ENCODE peak calls at places on chromosomes 13 and 19, in five cellular contexts. M, B, U, Z and H are unnamed samples.

GRCh38 chr19:54451331-54451871 is 2.4 kb downstream of the LENG8 start:
- DNase-seq in M (no peak), B (no peak), U (no peak), Z (no peak), H (no peak)

GRCh38 chr19:15893498-15893897 is 4.4 kb downstream of the CYP4F2 start:
- DNase-seq in M (no peak), B (no peak), U (no peak), Z (no peak), H (no peak)

GRCh38 chr19:45657520-45658163 is 10.4 kb upstream of the GIPR start:
- DNase-seq in M (no peak), B (peak), U (no peak), Z (peak), H (no peak)

GRCh38 chr19:49327878-49328544 is 3.0 kb upstream of the SLC6A16 start:
- DNase-seq in M (no peak), B (peak), U (peak), Z (no peak), H (no peak)

GRCh38 chr19:18278521-18279265 is 2.7 kb downstream of the JUND start:
- DNase-seq in M (no peak), B (no peak), U (peak), Z (no peak), H (peak)

GRCh38 chr19:45972944-45973525 is 630 bp downstream of the NOVA2 start:
- DNase-seq in M (no peak), B (no peak), U (no peak), Z (no peak), H (no peak)

GRCh38 chr13:35388456-35388855 is 88.0 kb downstream of the MAB21L1 start:
- DNase-seq in M (no peak), B (no peak), U (no peak), Z (no peak), H (no peak)

GRCh38 chr19:45667620-45668341 is at the start of gene GIPR:
- DNase-seq in M (no peak), B (peak), U (peak), Z (peak), H (peak)

GRCh38 chr19:33745297-33745696 is 51.4 kb upstream of the KCTD15 start:
- DNase-seq in M (no peak), B (no peak), U (no peak), Z (no peak), H (no peak)

GRCh38 chr19:57477191-57478008 is at the start of gene ZNF772:
- DNase-seq in M (peak), B (peak), U (peak), Z (peak), H (peak)

GRCh38 chr13:65932587-65933239 is 1297.4 kb downstream of the PCDH9 start:
- DNase-seq in M (no peak), B (no peak), U (no peak), Z (no peak), H (no peak)

GRCh38 chr19:12482505-12482886 is 2.1 kb downstream of the ZNF709 start:
- DNase-seq in M (peak), B (no peak), U (no peak), Z (no peak), H (no peak)

GRCh38 chr19:15437355-15438123 is 12.2 kb downstream of the WIZ start:
- DNase-seq in M (no peak), B (peak), U (no peak), Z (no peak), H (no peak)

GRCh38 chr19:1018393-1018792 is 2.5 kb downstream of the TMEM259 start:
- DNase-seq in M (no peak), B (no peak), U (peak), Z (no peak), H (no peak)

GRCh38 chr13:39781381-39781780 is 125.9 kb downstream of the COG6 start:
- DNase-seq in M (no peak), B (no peak), U (no peak), Z (no peak), H (no peak)

GRCh38 chr13:43784491-43784890 is 2.3 kb downstream of the ENOX1 start:
- DNase-seq in M (no peak), B (no peak), U (no peak), Z (no peak), H (no peak)

GRCh38 chr19:52778811-52779210 is 7.8 kb downstream of the ZNF600 start:
- DNase-seq in M (peak), B (no peak), U (no peak), Z (no peak), H (no peak)

GRCh38 chr13:109569938-109570711 is 216.3 kb downstream of the IRS2 start:
- DNase-seq in M (peak), B (no peak), U (no peak), Z (no peak), H (peak)

GRCh38 chr13:39847336-39847735 is 191.9 kb downstream of the COG6 start:
- DNase-seq in M (no peak), B (no peak), U (no peak), Z (no peak), H (no peak)

GRCh38 chr13:91133941-91134772 is 213.3 kb upstream of the MIR17HG start:
- DNase-seq in M (no peak), B (peak), U (peak), Z (peak), H (peak)

DNA sequence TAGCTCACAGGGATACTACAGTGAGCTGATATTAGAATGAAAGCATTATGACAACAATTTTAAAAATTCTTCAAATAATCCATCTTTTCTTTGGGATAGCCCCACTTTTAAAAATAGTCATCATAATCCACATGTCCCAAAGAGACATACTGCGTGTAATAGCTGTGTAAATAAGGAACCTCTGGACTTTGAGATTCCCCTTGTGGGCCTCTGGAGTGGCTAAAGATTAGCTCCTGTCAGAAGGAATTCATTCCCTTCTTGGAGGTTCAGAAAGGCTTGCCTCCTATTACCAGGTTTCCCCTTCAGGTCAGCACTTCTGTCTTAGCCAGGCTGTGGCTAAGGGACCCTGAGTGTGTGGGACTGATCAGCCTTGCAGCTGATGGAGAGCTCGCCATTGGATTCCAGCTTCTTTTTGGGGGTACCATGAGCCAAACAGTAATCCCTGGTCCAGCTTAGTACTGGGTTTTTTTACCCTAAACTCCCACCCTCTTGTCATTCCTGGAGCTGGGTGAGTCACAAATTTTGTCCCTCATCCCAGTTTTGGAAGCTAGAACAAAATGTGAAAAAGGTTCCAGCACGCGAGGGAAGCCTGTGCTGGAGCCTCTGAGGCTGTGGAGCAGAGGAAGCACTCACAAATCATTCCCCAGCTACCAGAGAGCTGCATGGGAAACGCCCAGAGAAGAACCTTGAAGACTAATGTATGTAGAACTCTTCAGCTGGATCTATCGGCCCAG is 96.6 kb downstream of the RNASEH2B start:
- DNase-seq in M (no peak), B (peak), U (no peak), Z (no peak), H (no peak)
- TF ChIP-seq GABPA in M (no peak), B (no peak), U (no peak), Z (no peak), H (no peak)

GRCh38 chr13:104416973-104417372 is 1350.8 kb upstream of the SLC10A2 start:
- DNase-seq in M (no peak), B (no peak), U (no peak), Z (no peak), H (no peak)
- H3K27ac ChIP-seq in M (no peak), B (no peak), U (no peak), Z (no peak), H (no peak)

DNA sequence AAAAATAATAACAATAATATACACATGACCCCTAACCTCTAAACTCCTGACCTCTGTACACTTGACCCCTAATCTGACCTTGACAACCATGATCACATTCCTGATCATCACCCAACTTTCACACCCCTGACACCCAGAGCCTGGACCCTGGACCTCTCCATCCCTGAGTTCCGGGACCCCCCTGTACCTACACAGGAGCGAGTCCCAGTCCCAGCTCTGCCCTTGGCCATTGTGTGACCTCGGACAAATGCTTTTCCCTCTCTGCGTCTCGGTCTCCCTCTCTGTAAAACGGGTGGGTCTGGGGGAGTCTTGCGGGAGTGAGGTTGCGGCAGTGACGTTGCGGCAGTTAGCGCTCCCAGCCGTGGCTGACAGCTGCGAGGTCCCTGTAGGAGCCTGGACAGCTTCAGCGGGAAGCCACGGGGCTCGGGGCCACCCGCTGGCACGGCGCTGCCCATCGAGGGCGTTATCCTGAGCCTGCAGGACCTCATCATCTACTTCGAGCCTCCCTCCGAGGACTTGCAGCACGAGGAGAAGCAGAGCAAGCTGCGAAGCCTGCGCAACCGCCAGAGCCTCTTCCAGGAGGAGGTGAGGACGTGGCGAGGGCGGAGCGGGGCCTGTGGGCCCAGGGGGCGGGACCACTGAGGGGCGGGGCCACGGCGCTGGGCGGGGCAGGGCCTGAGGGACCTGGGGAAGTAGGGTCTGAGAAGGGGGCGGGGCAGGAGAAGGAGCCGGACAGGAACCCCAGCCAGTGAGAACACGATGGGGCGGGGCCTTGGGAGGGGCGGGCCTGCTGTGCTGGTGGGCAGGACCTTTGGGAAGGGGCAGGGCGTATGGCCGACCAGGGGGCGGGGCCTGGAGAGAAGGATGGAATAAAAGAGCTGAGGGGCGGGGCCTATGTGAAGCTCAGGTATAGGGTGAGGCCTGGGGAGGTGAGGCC is 19.2 kb downstream of the RYR1 start:
- DNase-seq in M (no peak), B (no peak), U (peak), Z (peak), H (peak)
- TF ChIP-seq GABPA in M (no peak), B (no peak), U (no peak), Z (no peak), H (no peak)

GRCh38 chr19:7254590-7254989 is 39.6 kb downstream of the INSR start:
- DNase-seq in M (no peak), B (no peak), U (no peak), Z (no peak), H (no peak)
- H3K27ac ChIP-seq in M (no peak), B (no peak), U (no peak), Z (no peak), H (no peak)

GRCh38 chr13:30307194-30307965 is at the start of gene KATNAL1:
- DNase-seq in M (no peak), B (peak), U (peak), Z (peak), H (peak)
- TF ChIP-seq GABPA in M (no peak), B (no peak), U (no peak), Z (no peak), H (no peak)

DNA sequence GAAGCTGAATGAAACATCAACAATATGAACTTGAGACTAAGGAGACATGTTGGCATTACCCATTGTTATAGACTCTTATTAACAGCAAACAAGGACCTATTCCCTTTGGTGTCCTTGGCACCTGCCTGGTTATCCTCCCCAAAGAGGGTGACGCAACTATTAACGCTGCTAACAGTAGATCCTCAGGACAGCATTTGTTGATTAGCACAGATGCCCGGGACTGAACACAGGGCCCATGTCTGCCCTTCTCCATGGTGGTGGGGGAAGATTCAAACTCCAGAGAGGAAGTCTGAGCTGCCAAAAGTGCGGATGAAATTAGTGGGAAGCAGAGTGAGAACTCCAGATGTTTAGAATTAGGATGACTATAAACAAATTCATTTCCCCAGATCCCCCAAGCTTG is 101.2 kb upstream of the RAP2A start:
- DNase-seq in M (no peak), B (no peak), U (no peak), Z (no peak), H (no peak)
- H3K27ac ChIP-seq in M (no peak), B (no peak), U (no peak), Z (peak), H (no peak)

DNA sequence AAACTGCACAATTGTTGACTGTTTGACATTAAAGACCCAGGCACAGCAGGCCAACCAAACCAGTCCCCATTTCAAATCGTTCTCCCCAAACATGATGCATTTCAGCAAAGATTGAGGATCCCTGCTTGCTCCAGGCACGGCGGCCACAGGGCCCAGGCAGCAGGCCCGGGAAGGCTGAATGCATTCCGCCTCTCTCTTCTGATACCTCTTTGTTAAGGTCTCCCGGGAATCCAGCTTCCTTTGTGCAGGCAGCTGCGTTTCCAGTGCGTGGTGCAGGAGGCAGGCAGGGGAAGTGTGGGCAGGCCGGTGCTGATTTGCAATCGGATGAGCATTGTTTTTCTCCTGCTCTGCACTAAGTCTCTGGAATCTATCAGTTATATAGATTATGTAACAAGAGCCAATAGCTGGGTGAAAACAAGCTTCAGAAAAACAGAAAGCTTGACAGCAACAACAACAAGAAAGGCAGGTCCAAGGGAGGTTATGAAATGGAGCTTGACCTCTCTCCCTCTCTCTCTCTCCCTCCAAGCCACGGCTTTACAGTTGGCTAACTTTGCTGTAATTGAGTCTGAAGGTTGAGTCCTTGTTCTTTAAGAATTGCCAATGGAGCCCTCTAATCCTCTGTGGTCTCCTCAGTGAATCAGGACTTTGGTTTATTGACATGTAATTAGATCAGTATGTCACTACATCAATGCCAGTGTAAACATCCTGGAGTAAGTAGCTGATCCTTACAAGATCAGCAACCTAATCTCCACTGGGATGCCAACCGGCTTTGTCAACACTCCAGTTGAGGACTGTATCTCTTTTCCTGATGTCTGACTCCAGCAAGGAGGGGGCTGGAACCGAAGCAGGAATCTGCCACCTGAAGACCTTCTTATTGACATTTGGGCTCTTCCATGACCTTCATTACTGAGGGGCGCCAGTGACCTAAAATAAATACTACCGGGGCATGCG is 338.0 kb downstream of the TEX29 start:
- DNase-seq in M (no peak), B (no peak), U (no peak), Z (no peak), H (no peak)
- TF ChIP-seq GABPA in M (no peak), B (no peak), U (no peak), Z (no peak), H (no peak)